ENCODE peak calls at places on chromosomes 7 and 10, in four cellular contexts. X is Panc1, G is HepG2, N is HCT116. M is an unnamed sample.
A peak's percentile ranks its signal among the peaks of the same experiment; 100 is the strongest.

GRCh38 chr7:114026486-114027089 is 107.8 kb upstream of the PPP1R3A start:
- DNase-seq in X (peak; percentile 42), G (peak; percentile 63), N (peak; percentile 45), M (peak; percentile 60)

GRCh38 chr10:124535731-124536495 is 74.3 kb downstream of the LHPP start:
- DNase-seq in G (no peak), N (no peak), X (no peak), M (no peak)

GRCh38 chr7:151631149-151631967 is 111.7 kb upstream of the RHEB start:
- DNase-seq in X (no peak), N (no peak), G (no peak), M (no peak)

GRCh38 chr7:36564500-36564899 is 159.8 kb downstream of the AOAH start:
- DNase-seq in N (no peak), G (no peak), X (no peak), M (no peak)

GRCh38 chr10:30786131-30786530 is 156.6 kb upstream of the LYZL2 start:
- DNase-seq in X (no peak), N (no peak), G (no peak), M (no peak)

GRCh38 chr10:77120012-77120411 is 517.6 kb downstream of the KCNMA1 start:
- DNase-seq in N (no peak), G (no peak), X (no peak), M (no peak)

GRCh38 chr10:113347508-113347907 is 205.3 kb upstream of the HABP2 start:
- DNase-seq in N (no peak), G (no peak), X (no peak), M (no peak)

GRCh38 chr10:109987413-109987812 is 20.4 kb upstream of the ADD3 start:
- DNase-seq in N (no peak), X (no peak), G (peak; percentile 67), M (no peak)

GRCh38 chr10:77581738-77582137 is 55.9 kb downstream of the KCNMA1 start:
- DNase-seq in X (no peak), G (no peak), N (no peak), M (no peak)

GRCh38 chr7:105790996-105791395 is 85.4 kb downstream of the ATXN7L1 start:
- DNase-seq in G (no peak), N (peak; percentile 76), X (no peak), M (no peak)

GRCh38 chr7:66330961-66331360 is 125.8 kb downstream of the TPST1 start:
- DNase-seq in X (no peak), N (no peak), G (no peak), M (no peak)

GRCh38 chr10:69501657-69502056 is 50.4 kb downstream of the TSPAN15 start:
- DNase-seq in G (no peak), X (no peak), N (no peak), M (no peak)

GRCh38 chr10:101354584-101355070 is 662 bp downstream of the BTRC start:
- DNase-seq in X (no peak), N (no peak), G (no peak), M (peak; percentile 24)

GRCh38 chr10:3813986-3814831 is 29.2 kb upstream of the KLF6 start:
- DNase-seq in N (no peak), X (no peak), G (peak; percentile 64), M (no peak)

GRCh38 chr7:39735903-39736302 is 112.5 kb downstream of the RALA start:
- DNase-seq in X (no peak), N (no peak), G (no peak), M (no peak)

GRCh38 chr10:80359644-80360043 is 3.1 kb downstream of the DYDC2 start:
- DNase-seq in G (no peak), X (no peak), N (no peak), M (no peak)

GRCh38 chr10:132574783-132575319 is 37.3 kb downstream of the INPP5A start:
- DNase-seq in N (no peak), X (no peak), G (no peak), M (no peak)

GRCh38 chr10:89217057-89217990 is 10.2 kb upstream of the CH25H start:
- DNase-seq in X (peak; percentile 32), G (peak; percentile 43), N (peak; percentile 38), M (no peak)

GRCh38 chr7:116271980-116272886 is 61.9 kb downstream of the TES start:
- DNase-seq in G (no peak), N (peak; percentile 85), X (peak; percentile 98), M (no peak)

GRCh38 chr10:78339251-78339650 is 305.6 kb downstream of the RPS24 start:
- DNase-seq in N (no peak), X (no peak), G (no peak), M (no peak)

GRCh38 chr10:17056781-17057191 is 72.8 kb downstream of the CUBN start:
- DNase-seq in N (no peak), X (no peak), G (no peak), M (no peak)

GRCh38 chr10:78211476-78212110 is 177.9 kb downstream of the RPS24 start:
- DNase-seq in N (peak; percentile 6), G (peak; percentile 16), X (peak; percentile 25), M (no peak)

GRCh38 chr7:128962837-128963236 is 25.1 kb downstream of the IRF5 start:
- DNase-seq in X (no peak), N (no peak), G (no peak), M (no peak)

GRCh38 chr7:92042056-92042737 is 92.1 kb downstream of the CYP51A1 start:
- DNase-seq in G (peak; percentile 96), X (no peak), N (no peak), M (no peak)
- H3K27ac ChIP-seq in G (peak overlapping the region; percentile 67), X (no peak overlapping the region), N (no peak overlapping the region), M (no peak overlapping the region)

GRCh38 chr7:6640246-6640721 is 3.2 kb downstream of the ZNF316 start:
- DNase-seq in N (no peak), G (no peak), X (no peak), M (peak; percentile 68)
- TF ChIP-seq TCF7L2 in N (no peak), G (no peak), X (no peak), M (no peak)

DNA sequence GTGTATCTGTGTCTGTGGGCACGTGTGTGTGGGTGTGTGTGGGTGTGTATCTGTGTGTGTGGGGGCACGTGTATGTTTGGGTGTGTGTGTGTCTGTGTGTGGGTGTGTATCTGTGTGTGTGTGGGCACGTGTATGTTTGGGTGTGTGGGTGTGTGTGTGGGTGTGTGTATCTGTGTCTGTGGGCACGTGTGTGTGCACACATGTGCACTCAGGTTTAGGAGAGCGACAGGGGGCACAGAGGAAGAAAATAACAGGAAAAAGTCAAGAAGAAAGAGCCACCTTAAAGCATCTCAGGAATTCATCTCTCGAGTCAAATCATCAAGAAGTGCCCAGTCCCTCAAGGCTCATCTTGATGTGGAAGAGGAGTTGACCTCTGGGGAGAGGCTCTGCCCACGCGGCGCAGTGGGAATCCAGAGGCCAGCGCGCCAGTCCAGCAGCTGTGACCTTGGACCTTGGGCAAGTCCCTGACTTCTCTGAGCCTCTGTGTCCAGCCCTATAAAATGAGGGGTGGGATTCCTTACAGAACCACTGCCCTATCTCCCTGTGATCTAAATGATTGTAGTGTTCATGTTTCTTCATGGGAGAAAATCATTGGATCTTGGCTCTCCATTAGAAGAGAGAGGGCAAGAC is 147.7 kb downstream of the RGS10 start:
- DNase-seq in N (no peak), G (no peak), X (no peak), M (no peak)
- H3K27ac ChIP-seq in N (no peak overlapping the region), G (no peak overlapping the region), X (no peak overlapping the region), M (no peak overlapping the region)

GRCh38 chr10:123212640-123213039 is 58.4 kb downstream of the BUB3 start:
- DNase-seq in N (no peak), X (no peak), G (no peak), M (no peak)

GRCh38 chr10:123213192-123213591 is 59.0 kb downstream of the BUB3 start:
- DNase-seq in G (no peak), X (no peak), N (no peak), M (peak; percentile 8)
- TF ChIP-seq TCF7L2 in G (no peak), X (no peak), N (no peak), M (no peak)

GRCh38 chr10:1643911-1644810 is 93.2 kb downstream of the ADARB2 start:
- DNase-seq in G (no peak), N (no peak), X (no peak), M (no peak)

GRCh38 chr10:1646332-1646731 is 91.0 kb downstream of the ADARB2 start:
- DNase-seq in N (no peak), X (no peak), G (no peak), M (no peak)

GRCh38 chr10:1645896-1646295 is 91.4 kb downstream of the ADARB2 start:
- DNase-seq in G (no peak), N (no peak), X (no peak), M (no peak)

GRCh38 chr10:1642600-1643160 is 94.6 kb downstream of the ADARB2 start:
- DNase-seq in X (no peak), G (no peak), N (no peak), M (no peak)

DNA sequence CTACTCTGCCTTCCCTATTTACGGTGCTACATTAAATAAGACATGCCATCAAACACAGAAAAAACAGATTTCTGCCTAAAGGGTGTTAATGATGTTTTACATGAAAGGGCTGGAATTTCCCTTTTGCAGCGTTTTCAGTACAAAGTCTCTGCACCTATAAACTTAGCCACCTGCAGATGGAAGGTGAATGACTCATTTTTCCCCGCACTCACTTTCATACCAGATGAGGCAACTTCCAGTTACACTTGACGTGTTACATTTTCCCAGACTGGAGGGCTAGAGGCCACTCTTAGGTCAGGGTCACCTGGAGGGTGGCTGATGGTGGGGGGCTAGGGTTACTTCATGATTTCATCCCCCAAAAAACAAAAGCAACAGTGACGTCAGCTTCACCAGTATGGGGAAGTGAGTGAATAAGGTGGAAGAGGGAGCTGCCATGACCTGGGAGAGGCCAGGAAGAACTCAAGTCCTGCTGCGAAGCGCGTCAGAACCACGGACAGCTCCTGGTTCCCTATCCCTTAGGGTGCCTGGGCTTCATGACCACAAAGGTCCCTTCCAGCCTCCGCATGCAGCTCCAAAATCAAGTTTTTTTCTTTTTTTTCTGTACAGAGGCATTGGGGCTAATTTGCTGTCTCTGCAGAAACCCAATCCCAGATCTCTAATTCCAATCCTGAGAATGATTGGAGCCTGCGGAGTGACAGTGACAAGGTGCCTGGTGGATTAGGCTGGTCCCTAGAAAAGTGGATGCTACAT is 94.0 kb downstream of the ADARB2 start:
- DNase-seq in X (no peak), G (peak; percentile 5), N (no peak), M (peak; percentile 44)
- H3K27ac ChIP-seq in X (no peak overlapping the region), G (no peak overlapping the region), N (no peak overlapping the region), M (no peak overlapping the region)

DNA sequence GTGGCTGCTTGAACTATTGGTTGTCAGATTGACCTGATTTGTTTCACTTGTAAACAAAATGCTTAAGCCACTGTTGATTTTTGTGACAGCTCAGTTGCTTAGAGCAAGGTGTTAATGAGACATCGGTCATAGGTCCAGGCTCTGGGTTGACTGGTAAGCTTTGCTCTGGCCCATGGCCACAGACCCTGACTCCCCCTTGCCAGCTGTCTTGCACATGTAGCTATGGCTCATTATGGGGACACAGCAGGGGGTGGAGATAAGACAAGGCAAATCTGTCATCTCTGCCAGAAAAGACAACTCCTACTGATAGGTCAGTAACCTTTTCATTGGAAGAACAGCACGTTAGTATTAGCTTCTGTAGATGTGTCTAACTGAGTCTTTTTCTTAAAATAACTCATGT is 95.3 kb downstream of the KAT6B start:
- DNase-seq in G (no peak), X (no peak), N (no peak), M (peak; percentile 34)
- TF ChIP-seq TCF7L2 in G (no peak), X (no peak), N (no peak), M (no peak)